ENCODE peak calls at places on chromosomes 5 and 9, in seven cellular contexts. K is astrocyte of the spinal cord, Q is AG10803, Z is fibroblast of mammary gland, H is psoas muscle, E is fibroblast of lung, D is K562. B is an unnamed sample.

GRCh38 chr5:20276061-20276958 is 288.3 kb upstream of the CDH18 start:
- DNase-seq in K (peak; percentile 96), Q (peak; percentile 29), Z (peak; percentile 87), H (peak; percentile 23), E (peak; percentile 96), D (no peak), B (peak; percentile 92)

GRCh38 chr5:17216176-17216973 is 1.1 kb upstream of the BASP1 start:
- DNase-seq in K (peak; percentile 86), Q (peak; percentile 70), Z (peak; percentile 79), H (peak; percentile 78), E (peak; percentile 70), D (peak; percentile 21), B (peak; percentile 76)

GRCh38 chr5:10454591-10455272 is 13.1 kb downstream of the ROPN1L start:
- DNase-seq in K (peak; percentile 68), Q (peak; percentile 81), Z (peak; percentile 92), H (no peak), E (peak; percentile 73), D (no peak), B (peak; percentile 53)

GRCh38 chr5:128338649-128339048 is 199.4 kb downstream of the FBN2 start:
- DNase-seq in K (no peak), Q (no peak), Z (no peak), H (no peak), E (no peak), D (no peak), B (no peak)

GRCh38 chr5:91281409-91281808 is 101.7 kb downstream of the ARRDC3 start:
- DNase-seq in K (peak; percentile 86), Q (peak; percentile 96), Z (peak; percentile 91), H (no peak), E (peak; percentile 91), D (no peak), B (peak; percentile 83)

GRCh38 chr5:55918097-55919035 is 67.2 kb downstream of the IL31RA start:
- DNase-seq in K (no peak), Q (no peak), Z (no peak), H (no peak), E (no peak), D (no peak), B (no peak)

GRCh38 chr5:72938206-72938605 is 17.6 kb upstream of the FCHO2 start:
- DNase-seq in K (no peak), Q (no peak), Z (no peak), H (no peak), E (no peak), D (no peak), B (no peak)

GRCh38 chr9:21160178-21160577 is 6.3 kb downstream of the IFNA21 start:
- DNase-seq in K (peak; percentile 54), Q (no peak), Z (peak; percentile 0), H (no peak), E (peak; percentile 48), D (no peak), B (peak; percentile 16)

GRCh38 chr5:168947212-168947868 is 353.6 kb downstream of the SLIT3 start:
- DNase-seq in K (peak; percentile 29), Q (peak; percentile 40), Z (peak; percentile 39), H (no peak), E (peak; percentile 11), D (peak; percentile 52), B (peak; percentile 8)

GRCh38 chr9:116152941-116153764 is 438 bp upstream of the PAPPA start:
- DNase-seq in K (peak; percentile 57), Q (peak; percentile 93), Z (peak; percentile 94), H (no peak), E (peak; percentile 63), D (no peak), B (no peak)

GRCh38 chr5:24823625-24824024 is 178.8 kb upstream of the CDH10 start:
- DNase-seq in K (no peak), Q (no peak), Z (no peak), H (no peak), E (no peak), D (no peak), B (no peak)

GRCh38 chr5:122366501-122366900 is 54.5 kb downstream of the SNCAIP start:
- DNase-seq in K (no peak), Q (no peak), Z (no peak), H (no peak), E (peak; percentile 50), D (no peak), B (no peak)

GRCh38 chr5:33400675-33401074 is 40.1 kb upstream of the TARS1 start:
- DNase-seq in K (no peak), Q (no peak), Z (no peak), H (no peak), E (no peak), D (no peak), B (no peak)

GRCh38 chr5:72788851-72789505 is 27.5 kb upstream of the TNPO1 start:
- DNase-seq in K (no peak), Q (peak; percentile 38), Z (peak; percentile 26), H (no peak), E (peak; percentile 11), D (no peak), B (no peak)

GRCh38 chr9:114697951-114698351 is 16.0 kb upstream of the TEX48 start:
- DNase-seq in K (no peak), Q (no peak), Z (no peak), H (no peak), E (no peak), D (no peak), B (no peak)

GRCh38 chr5:62954578-62954977 is 376.0 kb downstream of the LRRC70 start:
- DNase-seq in K (no peak), Q (no peak), Z (no peak), H (no peak), E (no peak), D (no peak), B (no peak)

GRCh38 chr9:117232266-117232665 is 182.6 kb downstream of the ASTN2 start:
- DNase-seq in K (no peak), Q (no peak), Z (no peak), H (no peak), E (no peak), D (no peak), B (no peak)

GRCh38 chr5:128965011-128965637 is at the start of gene SLC27A6:
- DNase-seq in K (no peak), Q (no peak), Z (peak; percentile 10), H (no peak), E (peak; percentile 6), D (peak; percentile 29), B (no peak)

GRCh38 chr5:95960802-95961616 is 642 bp downstream of the ELL2 start:
- DNase-seq in K (peak; percentile 78), Q (peak; percentile 82), Z (peak; percentile 67), H (peak; percentile 92), E (peak; percentile 79), D (peak; percentile 72), B (peak; percentile 47)

GRCh38 chr5:17239953-17240352 is 22.5 kb downstream of the BASP1 start:
- DNase-seq in K (no peak), Q (no peak), Z (no peak), H (no peak), E (no peak), D (no peak), B (no peak)

DNA sequence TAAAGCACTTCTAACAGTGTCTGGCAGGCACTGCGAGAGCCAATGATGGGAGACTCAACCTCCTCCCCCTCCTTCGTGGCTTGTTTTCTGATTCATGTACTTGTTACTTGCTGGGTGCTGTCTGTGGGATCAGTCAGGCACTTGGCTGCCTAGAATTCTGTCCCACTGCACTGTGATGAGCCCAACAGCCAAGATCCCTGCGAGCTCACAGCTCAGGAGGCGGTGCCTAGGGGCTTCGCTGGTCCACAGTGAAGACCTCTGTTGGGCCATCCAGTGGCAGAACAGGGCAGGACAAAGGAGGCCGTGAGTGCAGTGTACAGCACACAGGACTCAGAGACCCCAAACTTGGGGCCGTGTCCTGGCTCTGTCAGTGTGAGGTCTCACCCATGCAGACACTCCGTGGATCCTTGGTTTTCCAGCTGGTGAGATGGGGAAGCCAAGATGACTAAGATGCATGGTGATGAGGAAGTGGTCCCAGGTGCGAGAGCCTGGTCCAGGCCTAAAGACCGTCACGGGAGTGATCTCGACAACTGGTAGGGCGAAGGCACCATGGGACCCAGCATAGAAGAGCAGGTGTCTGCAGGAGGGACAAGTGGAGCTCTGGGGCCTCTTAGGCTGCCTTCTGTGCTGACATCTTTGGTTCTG is 19.5 kb downstream of the MYMK start:
- DNase-seq in K (no peak), Q (peak; percentile 17), Z (peak; percentile 65), H (peak; percentile 56), E (peak; percentile 48), D (no peak), B (no peak)
- TF ChIP-seq CTCF in K (no peak), Q (no peak), Z (no peak), H (no peak), E (no peak), D (no peak), B (no peak)

GRCh38 chr9:35792044-35792813 is 838 bp downstream of the NPR2 start:
- DNase-seq in K (no peak), Q (no peak), Z (no peak), H (peak; percentile 66), E (no peak), D (no peak), B (no peak)

GRCh38 chr9:35789541-35789940 is 1.9 kb upstream of the NPR2 start:
- DNase-seq in K (no peak), Q (no peak), Z (no peak), H (no peak), E (no peak), D (no peak), B (no peak)

GRCh38 chr9:35791321-35791921 is at the start of gene NPR2:
- DNase-seq in K (no peak), Q (peak; percentile 39), Z (no peak), H (peak; percentile 77), E (peak; percentile 27), D (no peak), B (no peak)

GRCh38 chr9:35790025-35790384 is 1.4 kb upstream of the NPR2 start:
- DNase-seq in K (no peak), Q (no peak), Z (no peak), H (no peak), E (no peak), D (no peak), B (no peak)

GRCh38 chr9:35790385-35791291 is 753 bp upstream of the NPR2 start:
- DNase-seq in K (peak; percentile 83), Q (peak; percentile 83), Z (peak; percentile 89), H (peak; percentile 79), E (peak; percentile 72), D (peak; percentile 70), B (peak; percentile 73)
- H3K4me3 ChIP-seq in K (peak overlapping the region; percentile 26), Q (peak overlapping the region; percentile 41), Z (peak overlapping the region; percentile 12), H (peak overlapping the region; percentile 79), E (no peak overlapping the region), D (no peak overlapping the region), B (peak overlapping the region; percentile 46)

DNA sequence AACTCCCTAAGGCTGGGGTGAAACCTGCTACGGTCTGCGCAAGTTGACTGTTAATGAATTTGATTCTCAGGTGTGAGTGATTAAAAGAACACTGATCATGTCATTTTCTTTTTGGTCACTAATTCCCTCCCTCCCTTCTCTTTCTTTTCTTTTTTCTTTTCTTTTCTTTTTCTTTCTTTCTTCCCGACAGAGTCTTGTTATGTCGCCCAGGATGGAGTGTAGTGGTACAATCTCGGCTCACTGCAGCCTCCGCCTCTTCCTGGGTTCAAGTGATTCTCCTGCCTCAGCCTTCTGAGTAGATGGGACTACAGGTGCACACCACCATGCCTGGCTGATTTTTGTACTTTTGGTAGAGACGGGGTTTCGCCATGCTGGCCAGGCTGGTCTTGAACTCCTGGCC is 2.6 kb downstream of the ANXA1 start:
- DNase-seq in K (no peak), Q (no peak), Z (no peak), H (no peak), E (no peak), D (no peak), B (no peak)
- TF ChIP-seq CTCF in K (no peak), Q (no peak), Z (no peak), H (no peak), E (no peak), D (no peak), B (no peak)

DNA sequence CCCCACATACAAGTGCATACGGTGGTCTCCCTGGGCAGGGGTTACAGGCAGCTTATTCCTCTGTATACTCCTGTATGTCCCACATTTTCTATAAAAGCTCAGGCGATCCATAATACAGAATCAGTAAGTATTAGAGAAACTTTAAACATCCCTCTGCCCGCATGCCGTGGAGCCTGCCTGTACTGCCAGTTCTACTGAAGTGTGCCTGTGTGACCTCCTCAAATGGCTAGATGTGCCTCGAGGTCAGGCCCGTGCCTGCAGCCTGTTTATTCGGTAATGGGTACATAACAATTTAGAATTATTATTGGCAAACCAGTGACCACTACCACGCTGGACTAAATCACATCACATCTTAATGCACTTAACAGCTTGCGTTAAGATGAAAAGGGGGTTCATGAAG is 190.8 kb downstream of the FANCC start:
- DNase-seq in K (no peak), Q (no peak), Z (no peak), H (no peak), E (no peak), D (no peak), B (no peak)
- H3K4me3 ChIP-seq in K (no peak overlapping the region), Q (no peak overlapping the region), Z (no peak overlapping the region), H (no peak overlapping the region), E (no peak overlapping the region), D (no peak overlapping the region), B (no peak overlapping the region)

B was measured in astrocyte of the cerebellum.